ENCODE peak calls at places on chromosomes 11 and 22, in eight cellular contexts. One of them, this sample, is unnamed.

GRCh38 chr11:128334311-128335044 is 252.9 kb downstream of the ETS1 start:
- DNase-seq in spleen: peak
- DNase-seq in kidney tubule cell: no peak
- DNase-seq in mesenteric fat pad: no peak
- DNase-seq in stimulated activated CD8-positive, alpha-beta memory T cell treated with anti-CD3 and anti-CD28 coated beads, Interleukin-7, amount 100 ng/mL, for 4 hours: no peak
- DNase-seq in astrocyte of the hippocampus: no peak
- DNase-seq in MCF 10A: no peak
- DNase-seq in fibroblast of pulmonary artery: peak
- DNase-seq in this sample: no peak

GRCh38 chr22:44894321-44894720 is 115.5 kb downstream of the PHF21B start:
- DNase-seq in MCF 10A: no peak
- DNase-seq in astrocyte of the hippocampus: no peak
- DNase-seq in stimulated activated CD8-positive, alpha-beta memory T cell treated with anti-CD3 and anti-CD28 coated beads, Interleukin-7, amount 100 ng/mL, for 4 hours: no peak
- DNase-seq in spleen: no peak
- DNase-seq in kidney tubule cell: no peak
- DNase-seq in fibroblast of pulmonary artery: no peak
- DNase-seq in mesenteric fat pad: no peak
- DNase-seq in this sample: no peak

GRCh38 chr11:134668796-134669195 is 256.8 kb upstream of the B3GAT1 start:
- DNase-seq in astrocyte of the hippocampus: no peak
- DNase-seq in stimulated activated CD8-positive, alpha-beta memory T cell treated with anti-CD3 and anti-CD28 coated beads, Interleukin-7, amount 100 ng/mL, for 4 hours: no peak
- DNase-seq in kidney tubule cell: no peak
- DNase-seq in MCF 10A: no peak
- DNase-seq in mesenteric fat pad: no peak
- DNase-seq in fibroblast of pulmonary artery: no peak
- DNase-seq in spleen: no peak
- DNase-seq in this sample: no peak

GRCh38 chr11:133797542-133797941 is 47.8 kb downstream of the SPATA19 start:
- DNase-seq in stimulated activated CD8-positive, alpha-beta memory T cell treated with anti-CD3 and anti-CD28 coated beads, Interleukin-7, amount 100 ng/mL, for 4 hours: no peak
- DNase-seq in fibroblast of pulmonary artery: no peak
- DNase-seq in mesenteric fat pad: no peak
- DNase-seq in MCF 10A: no peak
- DNase-seq in spleen: no peak
- DNase-seq in astrocyte of the hippocampus: no peak
- DNase-seq in kidney tubule cell: no peak
- DNase-seq in this sample: no peak

GRCh38 chr22:40862013-40862412 is at the start of gene DNAJB7:
- DNase-seq in astrocyte of the hippocampus: no peak
- DNase-seq in spleen: no peak
- DNase-seq in stimulated activated CD8-positive, alpha-beta memory T cell treated with anti-CD3 and anti-CD28 coated beads, Interleukin-7, amount 100 ng/mL, for 4 hours: no peak
- DNase-seq in mesenteric fat pad: no peak
- DNase-seq in kidney tubule cell: no peak
- DNase-seq in fibroblast of pulmonary artery: no peak
- DNase-seq in MCF 10A: no peak
- DNase-seq in this sample: no peak

GRCh38 chr11:9615031-9615451 is 41.6 kb downstream of the WEE1 start:
- DNase-seq in fibroblast of pulmonary artery: no peak
- DNase-seq in mesenteric fat pad: peak
- DNase-seq in MCF 10A: no peak
- DNase-seq in kidney tubule cell: peak
- DNase-seq in astrocyte of the hippocampus: peak
- DNase-seq in spleen: no peak
- DNase-seq in stimulated activated CD8-positive, alpha-beta memory T cell treated with anti-CD3 and anti-CD28 coated beads, Interleukin-7, amount 100 ng/mL, for 4 hours: no peak
- DNase-seq in this sample: no peak

GRCh38 chr11:122656631-122657101 is 1.1 kb downstream of the UBASH3B start:
- DNase-seq in stimulated activated CD8-positive, alpha-beta memory T cell treated with anti-CD3 and anti-CD28 coated beads, Interleukin-7, amount 100 ng/mL, for 4 hours: no peak
- DNase-seq in fibroblast of pulmonary artery: peak
- DNase-seq in mesenteric fat pad: no peak
- DNase-seq in MCF 10A: no peak
- DNase-seq in astrocyte of the hippocampus: peak
- DNase-seq in kidney tubule cell: peak
- DNase-seq in spleen: peak
- DNase-seq in this sample: peak

GRCh38 chr22:26406118-26406517 is 22.9 kb upstream of the ASPHD2 start:
- DNase-seq in MCF 10A: no peak
- DNase-seq in fibroblast of pulmonary artery: peak
- DNase-seq in stimulated activated CD8-positive, alpha-beta memory T cell treated with anti-CD3 and anti-CD28 coated beads, Interleukin-7, amount 100 ng/mL, for 4 hours: no peak
- DNase-seq in astrocyte of the hippocampus: no peak
- DNase-seq in spleen: no peak
- DNase-seq in kidney tubule cell: no peak
- DNase-seq in mesenteric fat pad: no peak
- DNase-seq in this sample: no peak

GRCh38 chr22:22244337-22245250 is at the start of gene VPREB1:
- DNase-seq in spleen: no peak
- DNase-seq in MCF 10A: no peak
- DNase-seq in fibroblast of pulmonary artery: no peak
- DNase-seq in kidney tubule cell: no peak
- DNase-seq in astrocyte of the hippocampus: no peak
- DNase-seq in mesenteric fat pad: no peak
- DNase-seq in stimulated activated CD8-positive, alpha-beta memory T cell treated with anti-CD3 and anti-CD28 coated beads, Interleukin-7, amount 100 ng/mL, for 4 hours: no peak
- DNase-seq in this sample: peak

GRCh38 chr22:50027639-50028537 is 15.3 kb upstream of the IL17REL start:
- DNase-seq in kidney tubule cell: peak
- DNase-seq in stimulated activated CD8-positive, alpha-beta memory T cell treated with anti-CD3 and anti-CD28 coated beads, Interleukin-7, amount 100 ng/mL, for 4 hours: peak
- DNase-seq in fibroblast of pulmonary artery: no peak
- DNase-seq in MCF 10A: peak
- DNase-seq in astrocyte of the hippocampus: no peak
- DNase-seq in mesenteric fat pad: peak
- DNase-seq in spleen: peak
- DNase-seq in this sample: no peak

GRCh38 chr11:27358306-27358705 is 4.7 kb downstream of the CCDC34 start:
- DNase-seq in stimulated activated CD8-positive, alpha-beta memory T cell treated with anti-CD3 and anti-CD28 coated beads, Interleukin-7, amount 100 ng/mL, for 4 hours: no peak
- DNase-seq in astrocyte of the hippocampus: no peak
- DNase-seq in MCF 10A: peak
- DNase-seq in fibroblast of pulmonary artery: peak
- DNase-seq in spleen: no peak
- DNase-seq in kidney tubule cell: no peak
- DNase-seq in mesenteric fat pad: no peak
- DNase-seq in this sample: no peak

GRCh38 chr11:14418801-14419417 is 59.9 kb upstream of the RRAS2 start:
- DNase-seq in fibroblast of pulmonary artery: peak
- DNase-seq in mesenteric fat pad: no peak
- DNase-seq in astrocyte of the hippocampus: peak
- DNase-seq in MCF 10A: peak
- DNase-seq in spleen: no peak
- DNase-seq in kidney tubule cell: peak
- DNase-seq in stimulated activated CD8-positive, alpha-beta memory T cell treated with anti-CD3 and anti-CD28 coated beads, Interleukin-7, amount 100 ng/mL, for 4 hours: no peak
- DNase-seq in this sample: peak

GRCh38 chr11:30000986-30001385 is 15.8 kb downstream of the KCNA4 start:
- DNase-seq in mesenteric fat pad: no peak
- DNase-seq in astrocyte of the hippocampus: no peak
- DNase-seq in MCF 10A: no peak
- DNase-seq in stimulated activated CD8-positive, alpha-beta memory T cell treated with anti-CD3 and anti-CD28 coated beads, Interleukin-7, amount 100 ng/mL, for 4 hours: no peak
- DNase-seq in fibroblast of pulmonary artery: no peak
- DNase-seq in kidney tubule cell: no peak
- DNase-seq in spleen: no peak
- DNase-seq in this sample: no peak

GRCh38 chr11:128701086-128701485 is 7.2 kb downstream of the FLI1 start:
- DNase-seq in astrocyte of the hippocampus: no peak
- DNase-seq in spleen: no peak
- DNase-seq in stimulated activated CD8-positive, alpha-beta memory T cell treated with anti-CD3 and anti-CD28 coated beads, Interleukin-7, amount 100 ng/mL, for 4 hours: no peak
- DNase-seq in MCF 10A: no peak
- DNase-seq in kidney tubule cell: no peak
- DNase-seq in mesenteric fat pad: no peak
- DNase-seq in fibroblast of pulmonary artery: peak
- DNase-seq in this sample: no peak

GRCh38 chr11:9527481-9528140 is 45.9 kb upstream of the WEE1 start:
- DNase-seq in MCF 10A: peak
- DNase-seq in astrocyte of the hippocampus: peak
- DNase-seq in fibroblast of pulmonary artery: peak
- DNase-seq in stimulated activated CD8-positive, alpha-beta memory T cell treated with anti-CD3 and anti-CD28 coated beads, Interleukin-7, amount 100 ng/mL, for 4 hours: no peak
- DNase-seq in mesenteric fat pad: no peak
- DNase-seq in spleen: no peak
- DNase-seq in kidney tubule cell: no peak
- DNase-seq in this sample: no peak

GRCh38 chr11:70640408-70640807 is 242.1 kb downstream of the CTTN start:
- DNase-seq in MCF 10A: no peak
- DNase-seq in spleen: no peak
- DNase-seq in kidney tubule cell: no peak
- DNase-seq in astrocyte of the hippocampus: no peak
- DNase-seq in fibroblast of pulmonary artery: no peak
- DNase-seq in mesenteric fat pad: no peak
- DNase-seq in stimulated activated CD8-positive, alpha-beta memory T cell treated with anti-CD3 and anti-CD28 coated beads, Interleukin-7, amount 100 ng/mL, for 4 hours: no peak
- DNase-seq in this sample: no peak

GRCh38 chr11:79472736-79473536 is 32.1 kb upstream of the TENM4 start:
- DNase-seq in fibroblast of pulmonary artery: no peak
- DNase-seq in astrocyte of the hippocampus: no peak
- DNase-seq in mesenteric fat pad: no peak
- DNase-seq in spleen: no peak
- DNase-seq in MCF 10A: no peak
- DNase-seq in stimulated activated CD8-positive, alpha-beta memory T cell treated with anti-CD3 and anti-CD28 coated beads, Interleukin-7, amount 100 ng/mL, for 4 hours: no peak
- DNase-seq in kidney tubule cell: no peak
- DNase-seq in this sample: no peak

GRCh38 chr11:35390737-35391682 is 28.3 kb downstream of the SLC1A2 start:
- DNase-seq in astrocyte of the hippocampus: peak
- DNase-seq in MCF 10A: peak
- DNase-seq in kidney tubule cell: peak
- DNase-seq in stimulated activated CD8-positive, alpha-beta memory T cell treated with anti-CD3 and anti-CD28 coated beads, Interleukin-7, amount 100 ng/mL, for 4 hours: peak
- DNase-seq in spleen: no peak
- DNase-seq in mesenteric fat pad: no peak
- DNase-seq in fibroblast of pulmonary artery: peak
- DNase-seq in this sample: no peak

GRCh38 chr11:59600234-59600633 is 15.3 kb downstream of the OSBP start:
- DNase-seq in spleen: no peak
- DNase-seq in kidney tubule cell: no peak
- DNase-seq in astrocyte of the hippocampus: no peak
- DNase-seq in MCF 10A: no peak
- DNase-seq in mesenteric fat pad: no peak
- DNase-seq in stimulated activated CD8-positive, alpha-beta memory T cell treated with anti-CD3 and anti-CD28 coated beads, Interleukin-7, amount 100 ng/mL, for 4 hours: no peak
- DNase-seq in fibroblast of pulmonary artery: no peak
- DNase-seq in this sample: no peak

GRCh38 chr11:20162824-20163777 is 2.8 kb upstream of the DBX1 start:
- DNase-seq in fibroblast of pulmonary artery: peak
- DNase-seq in stimulated activated CD8-positive, alpha-beta memory T cell treated with anti-CD3 and anti-CD28 coated beads, Interleukin-7, amount 100 ng/mL, for 4 hours: no peak
- DNase-seq in astrocyte of the hippocampus: peak
- DNase-seq in mesenteric fat pad: no peak
- DNase-seq in kidney tubule cell: peak
- DNase-seq in MCF 10A: no peak
- DNase-seq in spleen: no peak
- DNase-seq in this sample: no peak

GRCh38 chr11:19365743-19366410 is 125.1 kb upstream of the E2F8 start:
- DNase-seq in spleen: no peak
- DNase-seq in astrocyte of the hippocampus: no peak
- DNase-seq in fibroblast of pulmonary artery: peak
- DNase-seq in kidney tubule cell: no peak
- DNase-seq in stimulated activated CD8-positive, alpha-beta memory T cell treated with anti-CD3 and anti-CD28 coated beads, Interleukin-7, amount 100 ng/mL, for 4 hours: no peak
- DNase-seq in MCF 10A: no peak
- DNase-seq in mesenteric fat pad: no peak
- DNase-seq in this sample: no peak

GRCh38 chr11:110818032-110818687 is 105.9 kb upstream of the ARHGAP20 start:
- DNase-seq in fibroblast of pulmonary artery: peak
- DNase-seq in spleen: no peak
- DNase-seq in stimulated activated CD8-positive, alpha-beta memory T cell treated with anti-CD3 and anti-CD28 coated beads, Interleukin-7, amount 100 ng/mL, for 4 hours: no peak
- DNase-seq in kidney tubule cell: peak
- DNase-seq in MCF 10A: peak
- DNase-seq in astrocyte of the hippocampus: peak
- DNase-seq in mesenteric fat pad: no peak
- DNase-seq in this sample: no peak

GRCh38 chr22:26585104-26585790 is 4.7 kb downstream of the TPST2 start:
- DNase-seq in astrocyte of the hippocampus: peak
- DNase-seq in stimulated activated CD8-positive, alpha-beta memory T cell treated with anti-CD3 and anti-CD28 coated beads, Interleukin-7, amount 100 ng/mL, for 4 hours: no peak
- DNase-seq in spleen: peak
- DNase-seq in MCF 10A: peak
- DNase-seq in mesenteric fat pad: no peak
- DNase-seq in kidney tubule cell: peak
- DNase-seq in fibroblast of pulmonary artery: peak
- DNase-seq in this sample: peak

GRCh38 chr11:95134491-95134890 is 44.8 kb downstream of the ENDOD1 start:
- DNase-seq in mesenteric fat pad: no peak
- DNase-seq in kidney tubule cell: peak
- DNase-seq in MCF 10A: peak
- DNase-seq in astrocyte of the hippocampus: peak
- DNase-seq in stimulated activated CD8-positive, alpha-beta memory T cell treated with anti-CD3 and anti-CD28 coated beads, Interleukin-7, amount 100 ng/mL, for 4 hours: no peak
- DNase-seq in spleen: no peak
- DNase-seq in fibroblast of pulmonary artery: peak
- DNase-seq in this sample: no peak

GRCh38 chr22:40679249-40679963 is at the start of gene MCHR1:
- DNase-seq in spleen: no peak
- DNase-seq in kidney tubule cell: no peak
- DNase-seq in stimulated activated CD8-positive, alpha-beta memory T cell treated with anti-CD3 and anti-CD28 coated beads, Interleukin-7, amount 100 ng/mL, for 4 hours: no peak
- DNase-seq in astrocyte of the hippocampus: peak
- DNase-seq in fibroblast of pulmonary artery: no peak
- DNase-seq in mesenteric fat pad: no peak
- DNase-seq in MCF 10A: no peak
- DNase-seq in this sample: no peak

GRCh38 chr11:24516658-24517057 is 19.8 kb downstream of the LUZP2 start:
- DNase-seq in spleen: no peak
- DNase-seq in kidney tubule cell: no peak
- DNase-seq in mesenteric fat pad: no peak
- DNase-seq in stimulated activated CD8-positive, alpha-beta memory T cell treated with anti-CD3 and anti-CD28 coated beads, Interleukin-7, amount 100 ng/mL, for 4 hours: no peak
- DNase-seq in astrocyte of the hippocampus: no peak
- DNase-seq in MCF 10A: no peak
- DNase-seq in fibroblast of pulmonary artery: no peak
- DNase-seq in this sample: no peak

GRCh38 chr11:113954235-113954634 is 20.7 kb upstream of the HTR3A start:
- DNase-seq in fibroblast of pulmonary artery: no peak
- DNase-seq in kidney tubule cell: no peak
- DNase-seq in mesenteric fat pad: no peak
- DNase-seq in astrocyte of the hippocampus: no peak
- DNase-seq in MCF 10A: no peak
- DNase-seq in spleen: no peak
- DNase-seq in stimulated activated CD8-positive, alpha-beta memory T cell treated with anti-CD3 and anti-CD28 coated beads, Interleukin-7, amount 100 ng/mL, for 4 hours: no peak
- DNase-seq in this sample: no peak

GRCh38 chr11:11391796-11392195 is 38.7 kb upstream of the CSNK2A3 start:
- DNase-seq in MCF 10A: peak
- DNase-seq in spleen: no peak
- DNase-seq in mesenteric fat pad: no peak
- DNase-seq in kidney tubule cell: peak
- DNase-seq in stimulated activated CD8-positive, alpha-beta memory T cell treated with anti-CD3 and anti-CD28 coated beads, Interleukin-7, amount 100 ng/mL, for 4 hours: no peak
- DNase-seq in astrocyte of the hippocampus: peak
- DNase-seq in fibroblast of pulmonary artery: peak
- DNase-seq in this sample: no peak

GRCh38 chr11:123313261-123313660 is 116.8 kb upstream of the GRAMD1B start:
- DNase-seq in stimulated activated CD8-positive, alpha-beta memory T cell treated with anti-CD3 and anti-CD28 coated beads, Interleukin-7, amount 100 ng/mL, for 4 hours: no peak
- DNase-seq in kidney tubule cell: no peak
- DNase-seq in fibroblast of pulmonary artery: no peak
- DNase-seq in MCF 10A: no peak
- DNase-seq in mesenteric fat pad: no peak
- DNase-seq in astrocyte of the hippocampus: no peak
- DNase-seq in spleen: no peak
- DNase-seq in this sample: no peak

GRCh38 chr11:119845305-119845704 is 116.3 kb upstream of the NECTIN1 start:
- DNase-seq in astrocyte of the hippocampus: no peak
- DNase-seq in mesenteric fat pad: no peak
- DNase-seq in fibroblast of pulmonary artery: no peak
- DNase-seq in MCF 10A: no peak
- DNase-seq in spleen: no peak
- DNase-seq in kidney tubule cell: no peak
- DNase-seq in stimulated activated CD8-positive, alpha-beta memory T cell treated with anti-CD3 and anti-CD28 coated beads, Interleukin-7, amount 100 ng/mL, for 4 hours: no peak
- DNase-seq in this sample: no peak

GRCh38 chr22:46799626-46800025 is 37.2 kb downstream of the TBC1D22A start:
- DNase-seq in kidney tubule cell: no peak
- DNase-seq in stimulated activated CD8-positive, alpha-beta memory T cell treated with anti-CD3 and anti-CD28 coated beads, Interleukin-7, amount 100 ng/mL, for 4 hours: no peak
- DNase-seq in spleen: no peak
- DNase-seq in mesenteric fat pad: no peak
- DNase-seq in astrocyte of the hippocampus: no peak
- DNase-seq in MCF 10A: no peak
- DNase-seq in fibroblast of pulmonary artery: no peak
- DNase-seq in this sample: no peak

GRCh38 chr11:63996512-63996911 is 10.3 kb downstream of the OTUB1 start:
- DNase-seq in kidney tubule cell: no peak
- DNase-seq in stimulated activated CD8-positive, alpha-beta memory T cell treated with anti-CD3 and anti-CD28 coated beads, Interleukin-7, amount 100 ng/mL, for 4 hours: no peak
- DNase-seq in MCF 10A: no peak
- DNase-seq in fibroblast of pulmonary artery: no peak
- DNase-seq in astrocyte of the hippocampus: no peak
- DNase-seq in mesenteric fat pad: no peak
- DNase-seq in spleen: no peak
- DNase-seq in this sample: no peak

This sample was measured in DND-41.